ENCODE peak calls at places on chromosomes 12 and 14, in six cellular contexts. V is epithelial cell of prostate; Z is T-helper 2 cell; X is dorsolateral prefrontal cortex; B is retinal pigment epithelial cell; L is activated CD4-positive, alpha-beta T cell treated with anti-CD3 and anti-CD28 coated beads, Interleukin-2, amount 50 U/mL, for 1 hour. Y is an unnamed sample.

GRCh38 chr14:32078030-32078793 is 1.1 kb downstream of the ARHGAP5 start:
- DNase-seq in B (no peak), L (peak), X (peak), V (no peak), Z (no peak), Y (no peak)

GRCh38 chr12:12582193-12582881 is 19.7 kb upstream of the DUSP16 start:
- DNase-seq in V (no peak), L (no peak), Z (no peak), B (no peak), X (no peak), Y (no peak)

GRCh38 chr12:116687888-116688287 is 50.0 kb downstream of the SPRING1 start:
- DNase-seq in B (no peak), V (no peak), Z (no peak), L (peak), X (no peak), Y (no peak)

GRCh38 chr12:47801170-47801903 is 18.4 kb downstream of the HDAC7 start:
- DNase-seq in X (no peak), Z (no peak), B (no peak), L (no peak), V (no peak), Y (no peak)

GRCh38 chr14:104356738-104357688 is 218.6 kb downstream of the KIF26A start:
- DNase-seq in B (no peak), V (no peak), L (no peak), Z (no peak), X (no peak), Y (no peak)

GRCh38 chr12:54294914-54295566 is 5.8 kb downstream of the NFE2 start:
- DNase-seq in V (no peak), X (no peak), Z (no peak), L (no peak), B (no peak), Y (no peak)

GRCh38 chr12:42790761-42791151 is 201.2 kb upstream of the PRICKLE1 start:
- DNase-seq in Z (no peak), L (no peak), B (peak), V (no peak), X (no peak), Y (no peak)

GRCh38 chr14:56289155-56289554 is 170.9 kb downstream of the PELI2 start:
- DNase-seq in L (no peak), Z (no peak), B (no peak), V (no peak), X (no peak), Y (no peak)

GRCh38 chr14:68809524-68809923 is 16.7 kb upstream of the ZFP36L1 start:
- DNase-seq in V (no peak), L (no peak), X (no peak), Z (no peak), B (no peak), Y (no peak)

GRCh38 chr12:24138041-24138440 is 188.6 kb upstream of the SOX5 start:
- DNase-seq in L (no peak), V (no peak), Z (no peak), X (no peak), B (no peak), Y (no peak)

GRCh38 chr12:15532364-15532977 is 210.2 kb downstream of the PTPRO start:
- DNase-seq in X (no peak), V (no peak), Z (no peak), B (peak), L (peak), Y (peak)

GRCh38 chr12:118429703-118430383 is 53.5 kb downstream of the SUDS3 start:
- DNase-seq in Z (no peak), V (no peak), L (no peak), X (no peak), B (no peak), Y (no peak)

GRCh38 chr14:74963705-74964271 is 8.4 kb upstream of the PGF start:
- DNase-seq in X (no peak), Z (no peak), B (no peak), L (no peak), V (no peak), Y (no peak)

GRCh38 chr12:49900371-49900770 is 3.3 kb downstream of the FAIM2 start:
- DNase-seq in Z (no peak), V (no peak), L (no peak), B (no peak), X (no peak), Y (no peak)

GRCh38 chr14:88301381-88301780 is 21.7 kb downstream of the KCNK10 start:
- DNase-seq in V (no peak), L (no peak), B (no peak), X (peak), Z (no peak), Y (no peak)

GRCh38 chr12:58893421-58893986 is 26.8 kb downstream of the LRIG3 start:
- DNase-seq in B (no peak), Z (no peak), V (no peak), X (no peak), L (no peak), Y (no peak)

GRCh38 chr12:39723831-39724230 is 104.2 kb upstream of the ABCD2 start:
- DNase-seq in L (no peak), B (no peak), Z (no peak), V (peak), X (peak), Y (no peak)

GRCh38 chr12:11070999-11071398 is 8.9 kb upstream of the TAS2R46 start:
- DNase-seq in X (no peak), Z (no peak), L (no peak), V (no peak), B (no peak), Y (no peak)

GRCh38 chr14:64444140-64444539 is 21.2 kb upstream of the AKAP5 start:
- DNase-seq in X (no peak), Z (no peak), L (no peak), V (no peak), B (no peak), Y (no peak)

GRCh38 chr12:6807170-6807569 is 14.5 kb upstream of the GPR162 start:
- DNase-seq in B (no peak), V (no peak), Z (no peak), L (no peak), X (no peak), Y (no peak)

GRCh38 chr14:34911209-34912150 is 36.3 kb upstream of the BAZ1A start:
- DNase-seq in B (no peak), L (no peak), X (no peak), V (no peak), Z (no peak), Y (no peak)

GRCh38 chr14:23486116-23486515 is 16.6 kb downstream of the NGDN start:
- DNase-seq in V (no peak), L (no peak), B (no peak), X (peak), Z (no peak), Y (no peak)

GRCh38 chr12:116263844-116264243 is 13.6 kb downstream of the MED13L start:
- DNase-seq in X (no peak), V (no peak), B (no peak), L (no peak), Z (no peak), Y (no peak)

GRCh38 chr14:33676135-33676566 is 274.7 kb downstream of the EGLN3 start:
- DNase-seq in B (no peak), Z (no peak), X (no peak), L (no peak), V (no peak), Y (no peak)

GRCh38 chr14:61564623-61565091 is 130.7 kb upstream of the HIF1A start:
- DNase-seq in Z (no peak), B (peak), L (no peak), X (no peak), V (peak), Y (no peak)

GRCh38 chr14:86781111-86781510 is 1211.9 kb downstream of the GALC start:
- DNase-seq in B (no peak), L (no peak), X (no peak), Z (no peak), V (no peak), Y (no peak)

GRCh38 chr12:20050166-20050565 is 318.2 kb upstream of the PDE3A start:
- DNase-seq in B (no peak), Z (no peak), V (no peak), L (no peak), X (no peak), Y (no peak)

GRCh38 chr12:55972045-55972843 is 1.6 kb upstream of the RAB5B start:
- DNase-seq in V (peak), L (no peak), X (no peak), B (no peak), Z (no peak), Y (no peak)

GRCh38 chr12:46915861-46916260 is 90.1 kb upstream of the SLC38A4 start:
- DNase-seq in X (no peak), Z (no peak), L (no peak), B (no peak), V (no peak), Y (no peak)

GRCh38 chr14:22221508-22221907 is 367.5 kb downstream of the DAD1 start:
- DNase-seq in L (no peak), Z (no peak), B (no peak), V (no peak), X (no peak), Y (no peak)

GRCh38 chr12:129911437-129912049 is 7.7 kb upstream of the TMEM132D start:
- DNase-seq in Z (no peak), L (no peak), B (peak), X (peak), V (no peak), Y (no peak)

GRCh38 chr14:102949801-102950451 is 27.5 kb downstream of the AMN start:
- DNase-seq in L (no peak), X (peak), Z (no peak), V (no peak), B (no peak), Y (no peak)